ENCODE peak calls at places on chromosomes 7 and 10, in four cellular contexts. N, V, S and I are unnamed samples.

GRCh38 chr7:37336259-37336658 is 112.4 kb downstream of the ELMO1 start:
- DNase-seq in V (no peak), N (peak), S (no peak), I (no peak)

GRCh38 chr7:76509931-76510877 is at the start of gene UPK3B:
- DNase-seq in V (no peak), N (no peak), S (peak), I (no peak)

GRCh38 chr10:80498039-80498832 is 39.5 kb upstream of the SH2D4B start:
- DNase-seq in V (no peak), S (no peak), N (no peak), I (no peak)

GRCh38 chr7:36570508-36571219 is 153.6 kb downstream of the AOAH start:
- DNase-seq in N (no peak), V (no peak), S (no peak), I (no peak)

GRCh38 chr7:158531661-158532060 is 56.0 kb downstream of the PTPRN2 start:
- DNase-seq in N (no peak), S (no peak), V (no peak), I (no peak)

GRCh38 chr10:7832060-7832459 is 13.8 kb downstream of the TAF3 start:
- DNase-seq in V (no peak), S (no peak), N (no peak), I (no peak)

GRCh38 chr7:44277851-44278250 is 47.5 kb downstream of the CAMK2B start:
- DNase-seq in N (no peak), S (no peak), V (no peak), I (no peak)

GRCh38 chr10:132434405-132435005 is 37.5 kb downstream of the PWWP2B start:
- DNase-seq in S (no peak), N (peak), V (no peak), I (no peak)

GRCh38 chr10:129676014-129676413 is 209.0 kb downstream of the MGMT start:
- DNase-seq in S (no peak), N (no peak), V (no peak), I (no peak)

GRCh38 chr7:48307041-48307714 is 135.9 kb downstream of the ABCA13 start:
- DNase-seq in V (no peak), N (no peak), S (no peak), I (no peak)

GRCh38 chr7:158564648-158565005 is 23.0 kb downstream of the PTPRN2 start:
- DNase-seq in S (no peak), V (no peak), N (no peak), I (no peak)

GRCh38 chr10:78997635-78998618 is 70.8 kb upstream of the ZMIZ1 start:
- DNase-seq in N (no peak), S (no peak), V (no peak), I (no peak)

GRCh38 chr10:17394854-17395253 is 59.5 kb downstream of the ST8SIA6 start:
- DNase-seq in N (no peak), V (no peak), S (no peak), I (no peak)

GRCh38 chr7:5514440-5515035 is 90.9 kb upstream of the TNRC18 start:
- DNase-seq in N (no peak), V (no peak), S (no peak), I (no peak)

GRCh38 chr10:103609231-103610082 is 116.0 kb downstream of the NEURL1 start:
- DNase-seq in N (no peak), S (no peak), V (no peak), I (no peak)

GRCh38 chr7:76063525-76063924 is 15.6 kb downstream of the MDH2 start:
- DNase-seq in V (no peak), S (no peak), N (no peak), I (no peak)

GRCh38 chr7:37208528-37208927 is 240.1 kb downstream of the ELMO1 start:
- DNase-seq in N (no peak), V (peak), S (peak), I (no peak)

GRCh38 chr7:70698219-70698832 is 433.6 kb upstream of the GALNT17 start:
- DNase-seq in S (peak), N (peak), V (peak), I (no peak)

GRCh38 chr10:77793831-77794230 is 132.7 kb downstream of the DLG5 start:
- DNase-seq in N (no peak), V (no peak), S (no peak), I (no peak)

GRCh38 chr7:142885311-142886230 is at the start of gene TRPV6:
- DNase-seq in V (no peak), S (peak), N (no peak), I (no peak)

GRCh38 chr10:35492387-35493195 is 112.5 kb upstream of the GJD4 start:
- DNase-seq in V (no peak), N (no peak), S (peak), I (no peak)

GRCh38 chr7:43864126-43864525 is 5.2 kb downstream of the MRPS24 start:
- DNase-seq in N (no peak), V (no peak), S (no peak), I (no peak)

GRCh38 chr7:24702674-24703235 is 54.5 kb downstream of the GSDME start:
- DNase-seq in N (no peak), S (no peak), V (peak), I (no peak)

GRCh38 chr10:103540722-103541121 is 47.2 kb downstream of the NEURL1 start:
- DNase-seq in N (no peak), V (no peak), S (no peak), I (no peak)

GRCh38 chr7:30028749-30029635 is 780 bp downstream of the PLEKHA8 start:
- DNase-seq in S (peak), N (peak), V (peak), I (peak)

GRCh38 chr7:18126274-18126673 is 98.6 kb upstream of the PRPS1L1 start:
- DNase-seq in S (no peak), N (no peak), V (no peak), I (no peak)

GRCh38 chr7:73988197-73988596 is 39.8 kb upstream of the ELN start:
- DNase-seq in V (peak), S (no peak), N (no peak), I (peak)

GRCh38 chr7:64098-64521 is 128.3 kb upstream of the FAM20C start:
- DNase-seq in S (peak), N (no peak), V (peak), I (peak)

GRCh38 chr7:21767300-21767900 is 178.3 kb downstream of the CDCA7L start:
- DNase-seq in S (peak), N (no peak), V (peak), I (no peak)

GRCh38 chr10:20858292-20859124 is 38.6 kb downstream of the NEBL start:
- DNase-seq in S (peak), N (no peak), V (peak), I (no peak)

DNA sequence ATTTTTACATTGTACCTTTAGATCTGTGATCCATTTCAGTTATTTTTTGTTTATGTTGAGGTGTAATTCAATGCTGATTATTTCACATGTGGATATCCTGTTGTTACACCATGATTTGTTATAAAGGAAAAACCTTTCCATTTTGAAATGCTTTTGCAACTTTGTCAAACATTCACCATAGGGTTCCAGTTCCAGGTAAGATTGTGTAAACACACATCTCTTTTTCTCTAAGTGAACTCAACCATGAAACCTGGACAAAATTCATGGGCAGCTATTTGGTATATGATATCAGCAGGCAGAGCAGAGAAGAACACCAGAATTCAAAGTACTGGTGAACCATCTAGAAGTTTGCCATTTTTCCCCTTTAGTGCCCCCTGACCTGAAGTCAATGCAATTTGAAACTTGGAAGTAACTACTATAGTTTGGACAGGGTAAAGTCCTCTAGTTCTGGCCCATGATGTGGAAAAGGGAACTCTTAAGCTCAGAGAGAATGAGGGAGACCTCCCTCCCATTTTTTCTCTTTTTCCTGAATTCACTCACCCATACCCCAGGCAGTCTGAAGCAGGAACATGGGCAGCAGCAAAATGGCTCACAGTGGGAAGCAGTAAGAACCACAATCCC is 446.1 kb downstream of the ATRNL1 start:
- DNase-seq in S (no peak), V (no peak), N (no peak), I (no peak)
- H3K27ac ChIP-seq in S (no peak), V (no peak), N (no peak), I (no peak)

DNA sequence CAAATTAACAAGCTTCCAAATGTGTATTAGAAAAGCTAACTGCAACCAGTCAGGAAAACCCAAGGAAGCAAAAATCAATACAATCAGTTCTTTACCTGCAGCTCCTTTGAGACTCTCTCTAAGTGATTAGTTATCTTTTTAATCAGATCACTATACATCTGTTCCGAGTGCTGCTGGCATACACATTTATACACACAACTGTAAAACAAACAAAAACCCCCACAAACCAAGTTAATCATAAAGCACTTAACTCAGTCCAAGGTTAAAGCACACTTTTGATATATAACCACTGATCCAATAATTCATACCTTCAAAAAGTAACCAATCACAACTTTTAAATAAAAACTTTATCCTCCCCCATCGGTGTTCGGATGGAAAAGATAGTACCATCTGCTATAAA is 25.6 kb downstream of the CACUL1 start:
- DNase-seq in S (no peak), N (no peak), V (no peak), I (no peak)
- H3K27ac ChIP-seq in S (no peak), N (no peak), V (no peak), I (no peak)

GRCh38 chr10:29958440-29958839 is 100.9 kb downstream of the JCAD start:
- DNase-seq in V (no peak), S (no peak), N (no peak), I (no peak)

GRCh38 chr10:29957887-29958330 is 101.5 kb downstream of the JCAD start:
- DNase-seq in V (peak), S (no peak), N (no peak), I (no peak)

GRCh38 chr10:29955308-29955935 is 104.0 kb downstream of the JCAD start:
- DNase-seq in V (peak), N (no peak), S (peak), I (no peak)

GRCh38 chr10:29960261-29960660 is 99.1 kb downstream of the JCAD start:
- DNase-seq in S (no peak), V (no peak), N (no peak), I (no peak)

GRCh38 chr10:29956335-29956924 is 103.0 kb downstream of the JCAD start:
- DNase-seq in V (no peak), N (no peak), S (no peak), I (no peak)
- H3K27ac ChIP-seq in V (no peak), N (no peak), S (no peak), I (no peak)

GRCh38 chr10:125822878-125823662 is at the start of the genes BCCIP and UROS:
- DNase-seq in S (peak), V (peak), N (peak), I (peak)
- H3K27ac ChIP-seq in S (peak), V (peak), N (peak), I (peak)

GRCh38 chr10:112184379-112184778 is 814 bp upstream of the GPAM start:
- DNase-seq in N (no peak), V (no peak), S (peak), I (no peak)
- H3K27ac ChIP-seq in N (no peak), V (no peak), S (no peak), I (no peak)

GRCh38 chr7:155383756-155384491 is 74.0 kb upstream of the EN2 start:
- DNase-seq in N (no peak), V (no peak), S (no peak), I (no peak)
- H3K27ac ChIP-seq in N (no peak), V (no peak), S (no peak), I (no peak)

GRCh38 chr7:134458806-134459698 is at the start of gene AKR1B1:
- DNase-seq in N (peak), V (peak), S (peak), I (peak)
- H3K27ac ChIP-seq in N (peak), V (peak), S (no peak), I (peak)

DNA sequence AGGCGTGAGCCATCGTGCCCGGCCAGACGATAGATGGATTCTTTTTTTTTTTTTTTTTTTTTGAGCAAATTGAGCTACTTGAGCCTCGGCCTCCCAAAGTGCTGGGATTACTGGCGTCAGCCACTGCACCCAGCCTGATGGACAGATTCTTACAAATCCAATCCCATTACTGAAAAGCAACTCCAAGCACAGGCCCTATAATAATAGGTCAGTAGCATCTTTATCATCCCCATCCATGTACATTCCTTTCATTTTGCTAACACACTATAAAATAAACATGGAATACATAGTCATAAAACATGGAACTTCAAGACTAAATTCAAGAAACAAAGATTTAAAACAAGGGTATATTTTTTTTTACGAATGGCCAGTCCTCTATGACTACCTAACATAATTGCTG is 16.0 kb upstream of the RSBN1L start:
- DNase-seq in S (no peak), V (no peak), N (no peak), I (no peak)
- H3K27ac ChIP-seq in S (no peak), V (no peak), N (no peak), I (no peak)

GRCh38 chr7:27105161-27106122 is 3.0 kb upstream of the HOXA2 start:
- DNase-seq in S (no peak), N (no peak), V (peak), I (no peak)

GRCh38 chr7:27107391-27107900 is 5.0 kb upstream of the HOXA2 start:
- DNase-seq in V (peak), N (no peak), S (no peak), I (no peak)

GRCh38 chr7:27106906-27107250 is 4.4 kb upstream of the HOXA2 start:
- DNase-seq in V (no peak), N (no peak), S (no peak), I (no peak)

GRCh38 chr7:27107901-27108381 is 5.5 kb upstream of the HOXA2 start:
- DNase-seq in V (peak), N (no peak), S (peak), I (no peak)

DNA sequence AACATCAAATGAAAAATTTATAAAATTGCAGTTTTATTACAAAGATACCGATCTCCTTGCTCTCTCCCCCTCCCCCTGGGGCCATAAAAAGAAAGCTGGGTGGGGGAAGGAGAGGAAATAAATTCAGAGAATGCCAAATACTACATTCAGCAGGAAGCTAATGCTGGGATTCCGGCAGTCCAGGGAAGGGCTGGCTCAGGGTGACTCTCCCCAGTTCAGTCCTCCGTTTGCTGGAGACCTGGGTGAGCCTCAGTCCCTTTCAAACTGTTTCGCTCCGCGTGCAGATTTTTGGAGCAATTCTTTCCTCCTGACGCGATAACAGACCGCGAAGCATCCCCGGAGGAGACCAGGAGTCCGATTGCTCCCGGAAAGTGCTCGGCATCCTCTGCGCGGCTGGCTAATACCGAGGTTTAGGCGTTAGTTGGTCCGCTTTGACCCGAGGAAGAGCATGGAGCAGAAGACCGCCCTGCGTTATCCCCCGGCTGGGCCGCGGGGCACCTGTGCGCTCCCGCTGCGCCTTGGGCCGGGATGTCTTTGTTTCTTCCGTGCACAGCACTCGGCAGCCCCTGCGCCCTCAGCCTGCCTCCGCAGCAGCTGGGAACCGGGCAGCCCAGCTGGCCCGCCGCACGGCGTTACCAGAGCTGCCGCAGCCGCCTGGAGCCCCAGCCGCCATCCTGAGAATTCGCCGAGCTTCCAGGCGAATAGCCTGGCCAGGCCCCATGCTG is 3.9 kb upstream of the HOXA2 start:
- DNase-seq in S (peak), V (peak), N (no peak), I (no peak)
- H3K27ac ChIP-seq in S (no peak), V (peak), N (no peak), I (no peak)

DNA sequence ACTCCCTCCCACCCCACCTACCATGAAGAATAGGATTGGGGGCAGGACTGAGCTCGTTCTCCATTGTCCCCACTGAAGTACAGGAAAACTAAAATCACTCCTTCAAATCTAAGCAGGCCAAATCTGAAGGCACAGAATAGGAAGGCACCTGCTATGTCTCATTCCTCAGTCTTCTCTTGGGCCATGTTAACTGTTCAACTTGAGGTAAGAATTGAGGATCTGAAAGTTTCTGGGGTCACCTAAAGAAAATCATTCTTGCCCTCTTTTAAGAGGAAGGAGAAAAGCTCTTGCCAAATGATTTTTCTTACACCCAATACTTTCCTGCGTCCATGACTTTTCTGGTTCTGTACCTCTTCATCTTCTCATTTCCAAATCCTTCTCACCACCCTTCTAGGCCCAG is 4.9 kb downstream of the CPN1 start:
- DNase-seq in N (no peak), V (no peak), S (no peak), I (no peak)
- H3K27ac ChIP-seq in N (no peak), V (no peak), S (no peak), I (no peak)